ENCODE peak calls at places on chromosomes 3 and 15, in four cellular contexts. One of them, this sample, is unnamed.

GRCh38 chr3:194812177-194812576 is 126.5 kb downstream of the FAM43A start:
- DNase-seq in ovary: no peak
- DNase-seq in heart left ventricle: no peak
- DNase-seq in esophagus squamous epithelium: no peak
- DNase-seq in this sample: no peak

GRCh38 chr3:13865581-13866405 is 14.1 kb downstream of the WNT7A start:
- DNase-seq in esophagus squamous epithelium: no peak
- DNase-seq in ovary: no peak
- DNase-seq in heart left ventricle: no peak
- DNase-seq in this sample: no peak

GRCh38 chr15:80816049-80816653 is 37.0 kb downstream of the CEMIP start:
- DNase-seq in heart left ventricle: no peak
- DNase-seq in ovary: no peak
- DNase-seq in esophagus squamous epithelium: no peak
- DNase-seq in this sample: no peak

GRCh38 chr3:4750306-4751056 is 228.8 kb upstream of the BHLHE40 start:
- DNase-seq in esophagus squamous epithelium: no peak
- DNase-seq in heart left ventricle: peak; percentile 44
- DNase-seq in ovary: peak; percentile 54
- DNase-seq in this sample: peak; percentile 56

GRCh38 chr3:112117826-112118571 is 15.0 kb downstream of the GCSAM start:
- DNase-seq in esophagus squamous epithelium: no peak
- DNase-seq in ovary: no peak
- DNase-seq in heart left ventricle: peak; percentile 33
- DNase-seq in this sample: no peak

GRCh38 chr15:101135532-101136166 is 116.2 kb downstream of the CHSY1 start:
- DNase-seq in ovary: no peak
- DNase-seq in heart left ventricle: no peak
- DNase-seq in esophagus squamous epithelium: no peak
- DNase-seq in this sample: no peak

GRCh38 chr3:58491506-58492384 is at the start of gene KCTD6:
- DNase-seq in esophagus squamous epithelium: peak; percentile 61
- DNase-seq in ovary: peak; percentile 91
- DNase-seq in heart left ventricle: peak; percentile 95
- DNase-seq in this sample: peak; percentile 86

GRCh38 chr3:164174049-164174448 is 904.2 kb downstream of the SI start:
- DNase-seq in esophagus squamous epithelium: no peak
- DNase-seq in ovary: no peak
- DNase-seq in heart left ventricle: no peak
- DNase-seq in this sample: no peak

GRCh38 chr3:16055606-16056209 is 118.8 kb upstream of the GALNT15 start:
- DNase-seq in esophagus squamous epithelium: no peak
- DNase-seq in ovary: no peak
- DNase-seq in heart left ventricle: no peak
- DNase-seq in this sample: no peak

GRCh38 chr15:77497108-77497737 is 76.5 kb downstream of the HMG20A start:
- DNase-seq in esophagus squamous epithelium: no peak
- DNase-seq in ovary: peak; percentile 54
- DNase-seq in heart left ventricle: peak; percentile 96
- DNase-seq in this sample: peak; percentile 56

GRCh38 chr3:43995078-43995928 is 246.4 kb upstream of the TOPAZ1 start:
- DNase-seq in esophagus squamous epithelium: no peak
- DNase-seq in ovary: no peak
- DNase-seq in heart left ventricle: no peak
- DNase-seq in this sample: no peak

GRCh38 chr15:52100807-52101206 is 11.8 kb downstream of the BCL2L10 start:
- DNase-seq in ovary: peak; percentile 71
- DNase-seq in esophagus squamous epithelium: no peak
- DNase-seq in heart left ventricle: peak; percentile 81
- DNase-seq in this sample: no peak

GRCh38 chr15:74783072-74783807 is 1.4 kb downstream of the CSK start:
- DNase-seq in heart left ventricle: no peak
- DNase-seq in ovary: no peak
- DNase-seq in esophagus squamous epithelium: no peak
- DNase-seq in this sample: no peak
- TF ChIP-seq POLR2A in heart left ventricle: no peak
- TF ChIP-seq POLR2A in ovary: no peak
- TF ChIP-seq POLR2A in esophagus squamous epithelium: peak; percentile 31
- TF ChIP-seq POLR2A in this sample: no peak

GRCh38 chr15:25090073-25090733 is 135.4 kb downstream of the SNRPN start:
- DNase-seq in esophagus squamous epithelium: no peak
- DNase-seq in ovary: no peak
- DNase-seq in heart left ventricle: no peak
- DNase-seq in this sample: no peak

GRCh38 chr15:25092661-25093060 is 137.9 kb downstream of the SNRPN start:
- DNase-seq in ovary: no peak
- DNase-seq in heart left ventricle: no peak
- DNase-seq in esophagus squamous epithelium: no peak
- DNase-seq in this sample: no peak

GRCh38 chr15:25089577-25089976 is 134.8 kb downstream of the SNRPN start:
- DNase-seq in heart left ventricle: no peak
- DNase-seq in ovary: no peak
- DNase-seq in esophagus squamous epithelium: no peak
- DNase-seq in this sample: no peak

GRCh38 chr15:25093455-25094029 is 138.8 kb downstream of the SNRPN start:
- DNase-seq in heart left ventricle: no peak
- DNase-seq in ovary: no peak
- DNase-seq in esophagus squamous epithelium: no peak
- DNase-seq in this sample: no peak

GRCh38 chr15:25091421-25092158 is 136.8 kb downstream of the SNRPN start:
- DNase-seq in esophagus squamous epithelium: no peak
- DNase-seq in ovary: no peak
- DNase-seq in heart left ventricle: no peak
- DNase-seq in this sample: no peak
- H3K9me3 ChIP-seq in esophagus squamous epithelium: no peaks in the 10 kb centered on the region
- H3K9me3 ChIP-seq in ovary: peaks cover 90% of the 10 kb centered on the region
- H3K9me3 ChIP-seq in heart left ventricle: no peaks in the 10 kb centered on the region
- H3K9me3 ChIP-seq in this sample: no peaks in the 10 kb centered on the region

GRCh38 chr3:51718547-51719412 is 11.9 kb downstream of the GRM2 start:
- DNase-seq in heart left ventricle: peak; percentile 73
- DNase-seq in esophagus squamous epithelium: no peak
- DNase-seq in ovary: no peak
- DNase-seq in this sample: no peak
- TF ChIP-seq CTCF in heart left ventricle: peak; percentile 75
- TF ChIP-seq CTCF in esophagus squamous epithelium: peak; percentile 43
- TF ChIP-seq CTCF in ovary: no peak
- TF ChIP-seq CTCF in this sample: no peak

GRCh38 chr3:52444860-52445793 is at the start of gene SEMA3G:
- DNase-seq in ovary: no peak
- DNase-seq in heart left ventricle: peak; percentile 84
- DNase-seq in esophagus squamous epithelium: no peak
- DNase-seq in this sample: peak; percentile 67
- TF ChIP-seq POLR2A in ovary: no peak
- TF ChIP-seq POLR2A in heart left ventricle: peak; percentile 18
- TF ChIP-seq POLR2A in esophagus squamous epithelium: peak; percentile 29
- TF ChIP-seq POLR2A in this sample: peak; percentile 58

DNA sequence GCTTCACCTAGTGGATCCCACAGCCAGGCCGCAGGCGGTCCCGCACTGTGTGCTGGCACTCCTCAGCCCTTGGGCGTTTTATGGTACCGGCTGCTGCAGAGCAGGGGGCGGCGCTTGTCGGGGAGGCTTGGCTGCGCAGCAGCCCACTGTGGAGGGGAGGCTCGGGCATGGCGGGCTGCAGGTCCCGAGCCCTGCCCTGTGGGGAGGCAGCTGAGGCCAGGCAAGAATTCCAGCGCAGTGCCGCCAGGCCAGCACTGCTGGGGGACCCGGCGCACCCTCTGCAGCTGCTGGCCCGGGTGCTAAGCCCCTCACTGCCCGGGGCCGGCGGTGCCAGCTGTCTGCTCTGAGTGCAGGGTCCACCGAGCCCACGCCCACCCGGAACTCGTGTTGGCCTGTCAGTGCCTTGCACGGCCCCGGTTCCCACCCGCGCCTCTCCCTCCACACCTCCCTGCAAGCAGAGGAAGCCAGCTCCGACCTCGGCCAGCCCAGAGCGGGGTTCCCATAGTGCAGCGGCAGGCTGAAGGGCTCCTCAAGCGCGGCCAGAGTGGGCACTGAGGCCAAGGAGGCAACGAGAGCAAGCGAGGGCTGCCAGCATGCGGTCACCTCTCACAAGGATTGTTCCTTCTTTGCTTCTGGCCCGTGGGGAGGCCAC is 435.0 kb upstream of the ATP10A start:
- DNase-seq in heart left ventricle: no peak
- DNase-seq in esophagus squamous epithelium: no peak
- DNase-seq in ovary: no peak
- DNase-seq in this sample: no peak
- H3K9me3 ChIP-seq in heart left ventricle: no peaks in the 10 kb centered on the region
- H3K9me3 ChIP-seq in esophagus squamous epithelium: no peaks in the 10 kb centered on the region
- H3K9me3 ChIP-seq in ovary: no peaks in the 10 kb centered on the region
- H3K9me3 ChIP-seq in this sample: no peaks in the 10 kb centered on the region

GRCh38 chr15:31442203-31443090 is 115.8 kb downstream of the KLF13 start:
- DNase-seq in ovary: no peak
- DNase-seq in esophagus squamous epithelium: no peak
- DNase-seq in heart left ventricle: no peak
- DNase-seq in this sample: no peak

GRCh38 chr15:31437686-31438085 is 111.1 kb downstream of the KLF13 start:
- DNase-seq in esophagus squamous epithelium: no peak
- DNase-seq in ovary: no peak
- DNase-seq in heart left ventricle: no peak
- DNase-seq in this sample: no peak

GRCh38 chr15:31440754-31441298 is 114.2 kb downstream of the KLF13 start:
- DNase-seq in ovary: peak; percentile 21
- DNase-seq in esophagus squamous epithelium: no peak
- DNase-seq in heart left ventricle: peak; percentile 51
- DNase-seq in this sample: no peak

GRCh38 chr15:31438601-31439265 is 112.1 kb downstream of the KLF13 start:
- DNase-seq in esophagus squamous epithelium: no peak
- DNase-seq in heart left ventricle: no peak
- DNase-seq in ovary: no peak
- DNase-seq in this sample: no peak

GRCh38 chr15:31439328-31439727 is 112.7 kb downstream of the KLF13 start:
- DNase-seq in esophagus squamous epithelium: no peak
- DNase-seq in heart left ventricle: no peak
- DNase-seq in ovary: no peak
- DNase-seq in this sample: no peak
- TF ChIP-seq CTCF in esophagus squamous epithelium: no peak
- TF ChIP-seq CTCF in heart left ventricle: peak; percentile 28
- TF ChIP-seq CTCF in ovary: no peak
- TF ChIP-seq CTCF in this sample: no peak

This sample was measured in prostate gland.